ENCODE peak calls at places on chromosomes 11 and 22, in eight cellular contexts. I is H1, Z is Panc1, G is SK-N-SH, M is GM23338, K is SK-N-MC, F is transverse colon, J is HCT116. U is an unnamed sample.

GRCh38 chr11:69464621-69464960 is 16.9 kb upstream of the LINC01488 start:
- DNase-seq in K (no peak), G (no peak), I (no peak), M (no peak), J (no peak), F (peak; percentile 63), Z (no peak), U (no peak)

GRCh38 chr22:48483764-48484528 is 1343.7 kb downstream of the BRD1 start:
- DNase-seq in K (no peak), G (no peak), J (no peak), F (no peak), M (no peak), Z (no peak), I (no peak), U (no peak)

GRCh38 chr11:130600139-130600538 is 151.7 kb downstream of the ADAMTS15 start:
- DNase-seq in Z (no peak), K (no peak), J (no peak), G (no peak), M (no peak), F (no peak), I (no peak), U (no peak)

GRCh38 chr22:35528967-35529366 is 11.7 kb upstream of the RASD2 start:
- DNase-seq in G (no peak), M (no peak), F (no peak), Z (no peak), I (no peak), J (no peak), K (no peak), U (no peak)

GRCh38 chr22:17884084-17884483 is 109.8 kb upstream of the BID start:
- DNase-seq in M (no peak), K (no peak), J (no peak), F (no peak), I (no peak), Z (no peak), G (no peak), U (peak; percentile 88)

GRCh38 chr11:108698844-108699642 is 34.2 kb downstream of the DDX10 start:
- DNase-seq in I (no peak), G (no peak), K (no peak), M (no peak), F (no peak), Z (no peak), J (no peak), U (no peak)

GRCh38 chr22:30317778-30318177 is 9.0 kb downstream of the TBC1D10A start:
- DNase-seq in M (no peak), Z (no peak), J (no peak), F (no peak), I (no peak), G (no peak), K (no peak), U (no peak)

GRCh38 chr11:78414321-78415051 is 3.1 kb downstream of the GAB2 start:
- DNase-seq in Z (no peak), I (no peak), G (peak; percentile 30), K (peak; percentile 8), J (no peak), F (no peak), M (peak; percentile 51), U (no peak)

GRCh38 chr22:38270091-38270972 is 2.5 kb downstream of the TMEM184B start:
- DNase-seq in I (no peak), F (no peak), Z (no peak), J (no peak), K (no peak), M (no peak), G (no peak), U (no peak)

GRCh38 chr11:103364687-103365086 is 255.5 kb downstream of the DYNC2H1 start:
- DNase-seq in Z (no peak), G (no peak), J (no peak), F (no peak), K (no peak), M (no peak), I (no peak), U (no peak)

GRCh38 chr11:11579012-11579755 is 42.6 kb downstream of the GALNT18 start:
- DNase-seq in M (no peak), Z (no peak), G (no peak), K (no peak), I (peak; percentile 13), J (no peak), F (no peak), U (no peak)

GRCh38 chr11:10488121-10488580 is 33.1 kb downstream of the AMPD3 start:
- DNase-seq in I (peak; percentile 43), G (no peak), Z (peak; percentile 33), M (peak; percentile 37), K (no peak), J (peak; percentile 86), F (peak; percentile 50), U (peak; percentile 23)

GRCh38 chr11:108709741-108710140 is 44.9 kb downstream of the DDX10 start:
- DNase-seq in G (no peak), I (no peak), K (no peak), F (no peak), M (no peak), Z (no peak), J (no peak), U (no peak)

GRCh38 chr11:79116600-79116999 is 324.2 kb downstream of the TENM4 start:
- DNase-seq in F (no peak), Z (no peak), G (no peak), K (no peak), J (no peak), M (no peak), I (no peak), U (no peak)

GRCh38 chr22:23105919-23106853 is 35.6 kb downstream of the RSPH14 start:
- DNase-seq in G (no peak), J (no peak), Z (no peak), I (no peak), K (no peak), F (no peak), M (no peak), U (peak; percentile 67)

GRCh38 chr11:10502770-10503169 is 38.2 kb downstream of the RNF141 start:
- DNase-seq in M (no peak), G (no peak), I (no peak), Z (no peak), K (no peak), F (no peak), J (no peak), U (no peak)

GRCh38 chr22:19019679-19020032 is 83.6 kb upstream of the PRODH start:
- DNase-seq in K (no peak), G (no peak), J (no peak), M (no peak), I (peak; percentile 31), F (no peak), Z (no peak), U (no peak)

GRCh38 chr22:24482586-24482985 is 12.5 kb upstream of the UPB1 start:
- DNase-seq in Z (no peak), G (no peak), J (no peak), F (no peak), I (no peak), K (peak; percentile 48), M (no peak), U (no peak)

GRCh38 chr11:87970762-87971161 is 204.5 kb downstream of the RAB38 start:
- DNase-seq in F (no peak), M (peak; percentile 35), G (no peak), J (no peak), Z (no peak), I (no peak), K (no peak), U (no peak)

GRCh38 chr11:61075891-61076290 is 26.4 kb upstream of the CD5 start:
- DNase-seq in Z (no peak), G (no peak), I (no peak), K (no peak), F (peak; percentile 29), J (no peak), M (peak; percentile 43), U (no peak)

GRCh38 chr11:61080526-61080925 is 21.8 kb upstream of the CD5 start:
- DNase-seq in J (no peak), Z (no peak), F (no peak), M (no peak), I (no peak), G (no peak), K (no peak), U (no peak)

GRCh38 chr11:61077936-61078335 is 24.4 kb upstream of the CD5 start:
- DNase-seq in F (no peak), I (no peak), K (no peak), J (no peak), G (no peak), M (no peak), Z (no peak), U (no peak)

GRCh38 chr11:61079416-61080150 is 22.7 kb upstream of the CD5 start:
- DNase-seq in Z (no peak), I (no peak), F (no peak), K (no peak), M (no peak), G (no peak), J (no peak), U (no peak)

DNA sequence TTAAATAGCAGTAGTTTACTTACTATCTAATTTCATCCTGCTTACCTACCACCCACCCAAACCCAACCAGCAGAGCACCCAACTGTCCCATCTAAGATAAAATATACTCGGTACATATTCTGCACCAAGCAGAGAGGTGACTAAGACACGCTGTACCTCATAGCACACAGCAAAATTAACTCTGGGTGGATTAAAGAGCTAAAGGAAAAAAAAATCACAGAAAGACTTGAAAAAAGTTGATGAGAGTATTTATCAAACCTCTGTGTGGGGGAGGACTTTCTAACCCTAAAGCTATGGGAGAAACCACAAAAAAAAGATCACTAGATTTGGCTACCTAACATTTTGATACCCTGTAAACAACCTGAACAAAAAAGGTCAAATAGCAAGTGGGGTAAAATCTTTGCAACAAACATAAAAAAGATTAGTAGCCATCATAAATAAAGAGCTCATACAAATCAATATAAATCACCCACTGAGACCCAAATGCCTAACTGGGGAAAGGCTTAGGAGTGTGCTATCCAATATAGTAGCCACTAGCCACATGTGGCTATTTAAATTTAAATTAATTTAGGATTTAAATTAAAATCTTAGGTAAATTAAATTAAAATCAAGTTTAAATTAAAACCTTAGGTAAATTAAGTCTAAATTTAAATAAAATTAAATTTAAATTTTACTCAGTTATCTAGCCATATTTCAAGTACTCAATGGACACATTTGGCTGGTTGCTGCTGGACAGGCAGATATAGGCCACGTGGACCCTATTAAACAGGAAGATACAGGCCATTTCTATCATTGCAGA is 25.6 kb upstream of the CD5 start:
- DNase-seq in Z (no peak), J (no peak), F (no peak), G (no peak), K (no peak), I (no peak), M (no peak), U (no peak)
- TF ChIP-seq POLR2AphosphoS5 in Z (no peak), J (no peak), F (no peak), G (no peak), K (no peak), I (no peak), M (no peak), U (no peak)

GRCh38 chr11:119339581-119340334 is 925 bp downstream of the C1QTNF5 start:
- DNase-seq in M (peak; percentile 88), J (no peak), I (peak; percentile 94), Z (no peak), G (peak; percentile 95), F (peak; percentile 68), K (no peak), U (no peak)
- TF ChIP-seq POLR2AphosphoS5 in M (no peak), J (no peak), I (no peak), Z (no peak), G (no peak), F (no peak), K (no peak), U (no peak)

GRCh38 chr22:46379301-46379930 is 43.9 kb downstream of the TRMU start:
- DNase-seq in I (no peak), G (no peak), F (no peak), K (no peak), Z (no peak), J (no peak), M (no peak), U (no peak)
- TF ChIP-seq POLR2AphosphoS5 in I (no peak), G (no peak), F (no peak), K (no peak), Z (no peak), J (no peak), M (no peak), U (no peak)

GRCh38 chr11:74018331-74019005 is 9.6 kb upstream of the UCP3 start:
- DNase-seq in J (no peak), I (no peak), F (peak; percentile 93), M (no peak), K (no peak), Z (no peak), G (no peak), U (peak; percentile 62)
- TF ChIP-seq POLR2AphosphoS5 in J (no peak), I (no peak), F (peak; percentile 71), M (no peak), K (no peak), Z (no peak), G (no peak), U (peak; percentile 7)

U was measured in prostate gland.